ENCODE peak calls at places on chromosomes 5 and 9, in seven cellular contexts. N is cardiac fibroblast, J is PC-9, D is A673, O is bronchial epithelial cell, E is A549, M is astrocyte. K is an unnamed sample.

GRCh38 chr5:18687429-18687828 is 1053.2 kb downstream of the TAF11L14 start:
- DNase-seq in M (no peak), E (no peak), O (no peak), N (no peak), J (no peak), D (no peak), K (no peak)

GRCh38 chr5:135269224-135269623 is 129.8 kb downstream of the MACROH2A1 start:
- DNase-seq in D (no peak), M (no peak), J (no peak), E (no peak), N (peak), O (no peak), K (peak)

GRCh38 chr9:112970939-112971338 is 41.1 kb downstream of the ZNF883 start:
- DNase-seq in J (no peak), E (no peak), M (no peak), N (peak), D (peak), O (peak), K (peak)

GRCh38 chr5:54329731-54330709 is 19.6 kb upstream of the ARL15 start:
- DNase-seq in J (no peak), N (peak), O (peak), M (peak), E (peak), D (no peak), K (peak)

GRCh38 chr9:92740969-92741368 is 23.7 kb downstream of the BICD2 start:
- DNase-seq in E (no peak), O (peak), D (no peak), M (no peak), J (no peak), N (no peak), K (no peak)

GRCh38 chr5:146051678-146052077 is 53.7 kb downstream of the PLAC8L1 start:
- DNase-seq in E (no peak), O (no peak), J (no peak), D (no peak), M (peak), N (peak), K (peak)

GRCh38 chr5:63125862-63126261 is 547.2 kb downstream of the LRRC70 start:
- DNase-seq in J (no peak), N (peak), O (peak), D (peak), E (peak), M (peak), K (peak)

GRCh38 chr9:114761515-114761914 is 44.3 kb downstream of the TNFSF15 start:
- DNase-seq in M (no peak), D (no peak), E (no peak), O (no peak), N (no peak), J (no peak), K (no peak)

GRCh38 chr5:86880785-86881492 is 263.2 kb downstream of the COX7C start:
- DNase-seq in E (peak), J (peak), O (peak), N (peak), M (peak), D (peak), K (peak)

GRCh38 chr5:4859489-4860211 is 280.5 kb upstream of the ADAMTS16 start:
- DNase-seq in M (no peak), E (no peak), J (no peak), O (no peak), D (no peak), N (no peak), K (no peak)

GRCh38 chr5:4855048-4855447 is 285.1 kb upstream of the ADAMTS16 start:
- DNase-seq in M (no peak), D (no peak), O (no peak), J (no peak), E (no peak), N (no peak), K (no peak)

GRCh38 chr5:4857761-4858160 is 282.4 kb upstream of the ADAMTS16 start:
- DNase-seq in J (no peak), M (peak), D (no peak), O (no peak), N (no peak), E (no peak), K (no peak)

GRCh38 chr5:4855889-4856288 is 284.2 kb upstream of the ADAMTS16 start:
- DNase-seq in M (peak), J (no peak), E (no peak), N (no peak), D (no peak), O (no peak), K (no peak)
- TF ChIP-seq CTCF in M (no peak), J (no peak), E (no peak), N (no peak), D (no peak), O (no peak), K (no peak)

GRCh38 chr9:124840300-124840833 is 12.9 kb upstream of the WDR38 start:
- DNase-seq in O (no peak), J (no peak), M (no peak), D (no peak), N (no peak), E (peak), K (no peak)
- TF ChIP-seq CTCF in O (peak), J (peak), M (peak), D (peak), N (peak), E (peak), K (peak)

DNA sequence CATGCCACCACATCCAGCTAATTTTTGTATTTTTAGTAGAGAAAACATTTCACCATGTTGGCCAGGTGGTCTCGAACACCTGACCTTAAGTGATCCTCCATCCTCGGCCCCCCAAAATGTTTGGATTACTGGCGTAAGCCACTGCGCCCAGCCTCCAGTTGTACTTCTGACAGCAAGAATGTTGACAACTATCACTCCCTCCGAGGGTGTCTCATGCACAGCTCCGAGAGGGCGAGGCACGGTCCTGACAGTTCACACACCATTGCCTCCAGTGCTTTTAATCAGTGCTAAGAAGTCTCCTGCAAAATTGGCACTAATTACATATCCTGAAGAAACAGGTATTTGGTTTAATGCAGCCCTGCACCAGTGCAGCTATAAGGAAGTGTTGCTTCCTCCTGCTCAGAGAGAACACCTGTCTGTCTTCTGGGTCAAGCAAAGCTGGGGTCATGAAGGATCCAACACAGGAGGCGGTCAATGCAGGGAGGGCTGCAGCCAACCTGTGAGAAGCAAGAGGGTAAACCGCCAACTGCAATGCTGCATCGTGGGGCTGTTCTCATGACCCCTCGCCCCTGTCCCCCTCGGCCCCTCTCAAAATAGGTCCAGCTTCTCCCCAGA is 184.0 kb downstream of the MED10 start:
- DNase-seq in J (no peak), N (no peak), D (no peak), M (no peak), O (no peak), E (no peak), K (no peak)
- TF ChIP-seq CTCF in J (no peak), N (no peak), D (no peak), M (no peak), O (no peak), E (no peak), K (no peak)

GRCh38 chr5:133408322-133408721 is 204.0 kb downstream of the FSTL4 start:
- DNase-seq in E (no peak), N (no peak), D (no peak), J (no peak), O (no peak), M (no peak), K (no peak)
- TF ChIP-seq CTCF in E (no peak), N (no peak), D (no peak), J (no peak), O (no peak), M (no peak), K (no peak)

GRCh38 chr9:31615964-31616363 is 768.5 kb upstream of the ACO1 start:
- DNase-seq in E (no peak), M (no peak), N (no peak), D (peak), J (no peak), O (no peak), K (no peak)
- TF ChIP-seq CTCF in E (no peak), M (no peak), N (no peak), D (no peak), J (no peak), O (no peak), K (no peak)

GRCh38 chr9:103757062-103757461 is 337.0 kb upstream of the SMC2 start:
- DNase-seq in E (no peak), M (no peak), N (no peak), D (no peak), O (no peak), J (no peak), K (no peak)
- TF ChIP-seq CTCF in E (no peak), M (no peak), N (no peak), D (no peak), O (no peak), J (no peak), K (no peak)

GRCh38 chr9:133742251-133742650 is 4.1 kb upstream of the SARDH start:
- DNase-seq in M (no peak), J (no peak), N (no peak), E (no peak), O (no peak), D (no peak), K (no peak)

GRCh38 chr9:133740891-133741290 is 2.7 kb upstream of the SARDH start:
- DNase-seq in E (no peak), O (no peak), J (no peak), N (no peak), M (no peak), D (no peak), K (no peak)

GRCh38 chr9:133739408-133740280 is 1.5 kb upstream of the SARDH start:
- DNase-seq in N (no peak), D (no peak), J (no peak), O (no peak), E (no peak), M (no peak), K (no peak)

GRCh38 chr9:133741716-133742115 is 3.6 kb upstream of the SARDH start:
- DNase-seq in N (no peak), J (no peak), O (no peak), M (no peak), D (no peak), E (no peak), K (no peak)

DNA sequence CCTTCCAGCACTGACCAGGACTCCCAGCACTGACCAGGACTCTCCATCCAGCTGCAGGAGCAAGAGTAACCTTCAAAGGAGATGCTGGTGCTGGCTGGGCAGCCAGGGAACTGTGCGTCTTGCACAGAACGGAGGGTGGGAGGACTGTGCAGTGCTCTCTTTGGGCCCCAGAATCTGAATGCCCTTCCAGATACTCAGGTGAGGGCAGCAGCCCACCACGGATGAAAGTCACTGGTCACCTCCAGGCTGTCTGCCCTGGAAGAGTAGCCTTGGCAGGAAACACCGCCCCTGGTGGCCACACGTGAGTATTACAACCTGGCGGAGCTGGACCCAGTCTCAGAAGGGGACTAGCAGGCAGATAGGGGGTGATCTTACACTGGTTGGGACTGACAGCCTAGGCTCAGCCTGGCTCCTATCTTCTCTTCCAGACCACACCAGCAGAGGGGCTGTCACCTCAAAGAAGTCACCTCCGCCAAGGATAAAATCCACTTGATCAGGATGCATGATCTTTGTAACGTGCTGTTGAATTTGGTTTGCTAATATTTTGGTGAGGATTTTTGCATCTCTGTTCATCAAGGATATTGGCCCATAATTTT is 4.8 kb upstream of the SARDH start:
- DNase-seq in O (peak), J (peak), D (peak), E (peak), N (peak), M (peak), K (peak)
- TF ChIP-seq CTCF in O (peak), J (peak), D (peak), E (peak), N (peak), M (peak), K (peak)

DNA sequence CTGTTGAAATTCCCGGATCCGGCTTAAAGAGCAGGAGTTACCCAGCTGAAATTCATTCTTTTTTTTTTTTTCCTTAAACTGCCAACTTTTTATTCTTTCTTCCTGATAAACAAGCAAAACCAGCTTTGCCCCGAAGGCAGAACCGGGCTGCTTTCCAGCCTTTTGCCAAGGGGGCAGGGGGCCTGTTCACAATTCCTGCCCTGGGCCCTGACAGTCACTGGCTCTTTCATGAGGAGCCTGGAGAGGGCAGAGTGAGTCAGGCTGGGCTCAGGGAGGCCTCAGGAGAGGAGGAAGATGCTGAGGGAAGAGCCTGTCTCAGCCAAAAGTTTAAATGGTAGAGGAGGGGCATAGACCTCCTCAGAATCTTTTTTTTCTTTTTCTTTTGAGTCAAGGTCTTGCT is 4.8 kb downstream of the GLIPR2 start:
- DNase-seq in J (peak), E (peak), M (no peak), D (no peak), O (peak), N (peak), K (peak)
- TF ChIP-seq CTCF in J (no peak), E (peak), M (peak), D (no peak), O (peak), N (peak), K (peak)

DNA sequence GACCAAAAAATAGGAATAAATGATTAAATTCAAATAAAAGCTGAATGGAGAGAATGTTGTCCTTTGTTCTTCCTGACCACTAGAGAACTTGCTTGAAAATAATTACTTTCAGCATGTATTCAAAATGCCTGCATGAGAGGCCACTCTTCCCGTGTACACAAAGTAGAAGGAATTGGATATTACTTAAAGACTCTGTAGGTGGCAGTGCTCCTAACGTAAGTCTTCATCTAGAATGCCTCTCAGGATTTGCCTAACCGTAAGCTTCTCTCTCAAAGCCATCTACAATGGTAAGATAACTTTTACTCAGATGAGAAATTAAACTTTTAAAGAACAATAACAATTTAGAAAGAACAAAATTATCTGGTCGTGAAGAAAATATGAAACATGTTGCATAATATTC is 620.0 kb upstream of the CCNG1 start:
- DNase-seq in J (no peak), D (no peak), N (no peak), M (no peak), O (no peak), E (no peak), K (no peak)
- TF ChIP-seq CTCF in J (no peak), D (no peak), N (no peak), M (no peak), O (no peak), E (no peak), K (no peak)

GRCh38 chr5:149829954-149830353 is 99.8 kb downstream of the PPARGC1B start:
- DNase-seq in D (peak), O (no peak), J (no peak), M (no peak), E (peak), N (peak), K (peak)
- TF ChIP-seq CTCF in D (peak), O (no peak), J (peak), M (no peak), E (no peak), N (peak), K (peak)

K was measured in AG10803.